ENCODE peak calls at places on chromosome 13, in five cellular contexts. One of them, this sample, is unnamed.
A peak's percentile ranks its signal among the peaks of the same experiment; 100 is the strongest.

GRCh38 chr13:99830931-99831330 is 140.6 kb downstream of the ZIC5 start:
- DNase-seq in GM23338: peak; percentile 71
- DNase-seq in naive thymus-derived CD4-positive, alpha-beta T cell: no peak
- DNase-seq in ascending aorta: no peak
- DNase-seq in substantia nigra: no peak
- DNase-seq in this sample: no peak

GRCh38 chr13:60348097-60348496 is 48.9 kb upstream of the TDRD3 start:
- DNase-seq in GM23338: no peak
- DNase-seq in naive thymus-derived CD4-positive, alpha-beta T cell: no peak
- DNase-seq in ascending aorta: no peak
- DNase-seq in substantia nigra: no peak
- DNase-seq in this sample: no peak

GRCh38 chr13:52096062-52096461 is 32.8 kb downstream of the NEK5 start:
- DNase-seq in GM23338: no peak
- DNase-seq in naive thymus-derived CD4-positive, alpha-beta T cell: no peak
- DNase-seq in ascending aorta: no peak
- DNase-seq in substantia nigra: no peak
- DNase-seq in this sample: no peak

GRCh38 chr13:113736258-113736731 is 22.7 kb upstream of the TMEM255B start:
- DNase-seq in GM23338: no peak
- DNase-seq in naive thymus-derived CD4-positive, alpha-beta T cell: no peak
- DNase-seq in ascending aorta: no peak
- DNase-seq in substantia nigra: no peak
- DNase-seq in this sample: peak; percentile 43

GRCh38 chr13:90618133-90618532 is 729.4 kb upstream of the MIR17HG start:
- DNase-seq in GM23338: peak; percentile 33
- DNase-seq in naive thymus-derived CD4-positive, alpha-beta T cell: no peak
- DNase-seq in ascending aorta: no peak
- DNase-seq in substantia nigra: no peak
- DNase-seq in this sample: no peak

GRCh38 chr13:36920612-36921185 is 661 bp upstream of the SMAD9 start:
- DNase-seq in GM23338: peak; percentile 38
- DNase-seq in naive thymus-derived CD4-positive, alpha-beta T cell: no peak
- DNase-seq in ascending aorta: no peak
- DNase-seq in substantia nigra: no peak
- DNase-seq in this sample: no peak

GRCh38 chr13:27481766-27482165 is 31.4 kb upstream of the MTIF3 start:
- DNase-seq in GM23338: peak; percentile 90
- DNase-seq in naive thymus-derived CD4-positive, alpha-beta T cell: no peak
- DNase-seq in ascending aorta: peak; percentile 63
- DNase-seq in substantia nigra: no peak
- DNase-seq in this sample: peak; percentile 28

GRCh38 chr13:40589285-40590109 is 76.9 kb downstream of the FOXO1 start:
- DNase-seq in GM23338: no peak
- DNase-seq in naive thymus-derived CD4-positive, alpha-beta T cell: no peak
- DNase-seq in ascending aorta: peak; percentile 74
- DNase-seq in substantia nigra: peak; percentile 22
- DNase-seq in this sample: no peak

GRCh38 chr13:77555246-77555645 is 19.7 kb downstream of the SCEL start:
- DNase-seq in GM23338: no peak
- DNase-seq in naive thymus-derived CD4-positive, alpha-beta T cell: no peak
- DNase-seq in ascending aorta: no peak
- DNase-seq in substantia nigra: no peak
- DNase-seq in this sample: no peak

GRCh38 chr13:25213716-25214115 is 41.6 kb upstream of the AMER2 start:
- DNase-seq in GM23338: no peak
- DNase-seq in naive thymus-derived CD4-positive, alpha-beta T cell: no peak
- DNase-seq in ascending aorta: peak; percentile 57
- DNase-seq in substantia nigra: no peak
- DNase-seq in this sample: no peak

GRCh38 chr13:30907167-30907761 is 1.2 kb downstream of the MEDAG start:
- DNase-seq in GM23338: no peak
- DNase-seq in naive thymus-derived CD4-positive, alpha-beta T cell: no peak
- DNase-seq in ascending aorta: peak; percentile 75
- DNase-seq in substantia nigra: no peak
- DNase-seq in this sample: no peak

GRCh38 chr13:75549262-75550158 is at the start of gene UCHL3:
- DNase-seq in GM23338: peak; percentile 98
- DNase-seq in naive thymus-derived CD4-positive, alpha-beta T cell: peak; percentile 99
- DNase-seq in ascending aorta: peak; percentile 97
- DNase-seq in substantia nigra: peak; percentile 79
- DNase-seq in this sample: peak; percentile 97

GRCh38 chr13:73913043-73913740 is 221.0 kb downstream of the KLF12 start:
- DNase-seq in GM23338: no peak
- DNase-seq in naive thymus-derived CD4-positive, alpha-beta T cell: no peak
- DNase-seq in ascending aorta: no peak
- DNase-seq in substantia nigra: no peak
- DNase-seq in this sample: no peak

DNA sequence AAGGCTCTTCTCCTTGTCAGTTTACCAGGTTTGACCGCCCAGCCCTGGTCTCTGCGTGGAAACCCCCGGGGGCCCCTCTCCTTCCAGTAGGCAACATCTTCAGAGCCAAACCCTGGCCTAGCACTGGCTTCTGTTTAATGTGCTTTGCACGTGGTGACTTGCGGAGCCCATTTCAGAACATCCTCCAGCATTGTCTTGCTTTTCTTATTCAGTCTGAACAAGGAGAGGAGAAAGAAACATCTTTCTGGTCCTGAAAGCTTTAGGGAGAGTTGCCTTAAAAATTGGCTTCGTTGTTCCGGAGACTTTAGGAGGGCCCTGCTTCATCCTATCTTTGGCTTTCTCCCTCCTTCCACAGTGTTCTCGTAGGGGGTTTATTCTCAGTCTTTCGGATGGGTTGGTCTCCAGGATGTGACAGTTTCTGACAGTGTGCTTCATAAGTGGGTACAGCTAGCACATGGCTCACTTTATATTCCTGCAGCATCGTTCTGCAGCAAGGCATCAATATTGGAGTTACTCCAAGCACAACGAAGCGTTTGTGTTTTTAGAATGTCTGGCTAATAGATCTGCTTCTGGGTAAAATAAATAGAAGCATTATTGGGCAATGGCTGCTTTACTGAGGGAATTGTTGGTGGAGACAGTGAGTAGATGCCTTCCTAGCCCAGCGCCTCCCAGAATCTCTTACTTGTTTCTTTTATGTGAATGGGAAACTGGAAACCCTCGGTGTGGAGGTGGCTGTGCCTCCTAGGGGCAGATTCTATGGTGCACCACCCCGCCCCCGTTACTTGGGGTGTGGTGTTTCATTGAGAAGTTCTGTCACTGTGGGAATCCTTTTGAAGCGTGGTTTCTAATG is 1.8 kb downstream of the FARP1 start:
- DNase-seq in GM23338: peak; percentile 78
- DNase-seq in naive thymus-derived CD4-positive, alpha-beta T cell: no peak
- DNase-seq in ascending aorta: no peak
- DNase-seq in substantia nigra: no peak
- DNase-seq in this sample: no peak
- H3K27ac ChIP-seq in GM23338: no peak overlapping the region
- H3K27ac ChIP-seq in naive thymus-derived CD4-positive, alpha-beta T cell: no peak overlapping the region
- H3K27ac ChIP-seq in ascending aorta: no peak overlapping the region
- H3K27ac ChIP-seq in substantia nigra: no peak overlapping the region
- H3K27ac ChIP-seq in this sample: peak overlapping the region; percentile 78

DNA sequence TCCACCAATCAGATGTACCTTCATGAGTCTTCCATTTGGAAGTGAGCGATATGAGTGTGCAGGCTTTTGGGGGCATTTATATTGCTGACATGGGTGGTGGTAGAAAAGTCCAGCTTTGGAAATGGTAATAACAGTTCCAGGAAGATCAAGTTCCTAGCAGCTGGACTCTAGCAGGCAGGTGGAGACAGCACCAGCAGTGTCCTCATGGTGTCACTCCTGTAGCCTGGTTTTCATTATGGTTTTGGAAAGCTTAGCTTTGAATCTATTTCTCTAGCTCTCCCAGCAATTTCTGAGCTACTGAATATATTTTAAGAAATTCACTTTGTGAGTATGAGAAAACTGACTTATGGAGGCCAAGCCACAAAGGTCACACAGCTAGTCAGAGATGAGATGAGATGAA is 523.2 kb upstream of the HTR2A start:
- DNase-seq in GM23338: no peak
- DNase-seq in naive thymus-derived CD4-positive, alpha-beta T cell: no peak
- DNase-seq in ascending aorta: no peak
- DNase-seq in substantia nigra: no peak
- DNase-seq in this sample: no peak
- H3K27ac ChIP-seq in GM23338: no peak overlapping the region
- H3K27ac ChIP-seq in naive thymus-derived CD4-positive, alpha-beta T cell: no peak overlapping the region
- H3K27ac ChIP-seq in ascending aorta: no peak overlapping the region
- H3K27ac ChIP-seq in substantia nigra: no peak overlapping the region
- H3K27ac ChIP-seq in this sample: no peak overlapping the region

DNA sequence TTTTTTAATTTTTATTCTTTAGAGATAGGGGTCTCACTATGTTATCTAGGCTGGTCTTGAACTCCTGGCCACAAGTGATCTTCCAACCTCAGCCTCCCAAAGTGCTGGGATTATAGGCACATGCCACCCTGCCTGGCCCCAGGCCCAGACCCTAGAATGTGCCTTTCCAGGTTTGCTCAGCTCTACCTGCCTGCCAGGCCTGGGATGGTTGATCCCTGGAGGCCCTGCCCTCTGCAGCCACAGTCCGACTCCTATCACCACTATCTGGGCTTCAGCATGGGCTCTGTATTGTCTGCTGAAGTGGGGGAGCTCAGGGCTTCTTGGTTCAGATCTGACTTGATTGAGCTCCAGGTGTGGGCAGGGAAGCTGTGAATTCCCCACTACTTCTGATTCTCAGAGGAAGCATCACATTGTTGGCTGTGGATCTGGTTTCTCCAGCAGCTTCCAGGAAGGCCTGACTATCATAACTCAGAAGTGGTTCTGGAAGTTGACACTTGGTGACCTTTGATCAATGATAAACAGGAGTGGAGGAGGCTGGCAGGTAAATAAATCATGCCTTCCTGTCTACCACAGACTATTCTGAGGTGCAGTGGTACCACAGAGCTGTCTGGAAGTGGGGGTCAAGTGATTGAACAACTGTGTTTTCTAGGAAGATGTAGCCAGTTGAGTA is 71.9 kb downstream of the OLFM4 start:
- DNase-seq in GM23338: no peak
- DNase-seq in naive thymus-derived CD4-positive, alpha-beta T cell: no peak
- DNase-seq in ascending aorta: no peak
- DNase-seq in substantia nigra: no peak
- DNase-seq in this sample: no peak
- H3K27ac ChIP-seq in GM23338: no peak overlapping the region
- H3K27ac ChIP-seq in naive thymus-derived CD4-positive, alpha-beta T cell: no peak overlapping the region
- H3K27ac ChIP-seq in ascending aorta: no peak overlapping the region
- H3K27ac ChIP-seq in substantia nigra: no peak overlapping the region
- H3K27ac ChIP-seq in this sample: no peak overlapping the region

DNA sequence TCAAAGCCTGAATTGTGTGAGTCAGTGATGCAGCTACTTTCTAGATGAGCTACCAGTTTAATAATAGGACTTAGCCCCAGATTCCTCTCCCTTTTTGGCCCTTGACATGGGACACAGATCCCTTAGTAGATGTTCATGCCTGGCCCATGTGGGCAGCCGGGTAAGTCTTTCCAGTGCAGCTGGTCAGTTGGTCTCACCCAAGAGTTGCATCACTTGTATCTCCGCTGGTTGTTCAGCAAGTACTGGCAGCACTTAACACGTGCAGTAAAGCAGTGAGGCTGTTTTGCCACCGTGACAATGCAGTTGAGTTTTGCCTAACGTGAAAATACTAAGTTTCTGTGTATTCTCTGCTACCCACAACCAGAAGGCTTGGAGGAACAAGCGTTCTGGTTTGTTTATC is 50.1 kb downstream of the ARHGEF7 start:
- DNase-seq in GM23338: no peak
- DNase-seq in naive thymus-derived CD4-positive, alpha-beta T cell: no peak
- DNase-seq in ascending aorta: no peak
- DNase-seq in substantia nigra: no peak
- DNase-seq in this sample: no peak
- H3K27ac ChIP-seq in GM23338: no peak overlapping the region
- H3K27ac ChIP-seq in naive thymus-derived CD4-positive, alpha-beta T cell: no peak overlapping the region
- H3K27ac ChIP-seq in ascending aorta: no peak overlapping the region
- H3K27ac ChIP-seq in substantia nigra: no peak overlapping the region
- H3K27ac ChIP-seq in this sample: no peak overlapping the region

GRCh38 chr13:21074601-21075302 is 13.4 kb upstream of the LATS2 start:
- DNase-seq in GM23338: no peak
- DNase-seq in naive thymus-derived CD4-positive, alpha-beta T cell: no peak
- DNase-seq in ascending aorta: no peak
- DNase-seq in substantia nigra: no peak
- DNase-seq in this sample: no peak

GRCh38 chr13:21077360-21078353 is 16.3 kb upstream of the LATS2 start:
- DNase-seq in GM23338: no peak
- DNase-seq in naive thymus-derived CD4-positive, alpha-beta T cell: no peak
- DNase-seq in ascending aorta: no peak
- DNase-seq in substantia nigra: no peak
- DNase-seq in this sample: no peak

GRCh38 chr13:21078501-21078900 is 17.1 kb upstream of the LATS2 start:
- DNase-seq in GM23338: no peak
- DNase-seq in naive thymus-derived CD4-positive, alpha-beta T cell: no peak
- DNase-seq in ascending aorta: no peak
- DNase-seq in substantia nigra: no peak
- DNase-seq in this sample: no peak

GRCh38 chr13:21076265-21076653 is 14.9 kb upstream of the LATS2 start:
- DNase-seq in GM23338: peak; percentile 53
- DNase-seq in naive thymus-derived CD4-positive, alpha-beta T cell: no peak
- DNase-seq in ascending aorta: no peak
- DNase-seq in substantia nigra: no peak
- DNase-seq in this sample: no peak

GRCh38 chr13:21075303-21076264 is 14.2 kb upstream of the LATS2 start:
- DNase-seq in GM23338: peak; percentile 76
- DNase-seq in naive thymus-derived CD4-positive, alpha-beta T cell: no peak
- DNase-seq in ascending aorta: peak; percentile 74
- DNase-seq in substantia nigra: no peak
- DNase-seq in this sample: peak; percentile 76
- H3K27ac ChIP-seq in GM23338: peak overlapping the region; percentile 43
- H3K27ac ChIP-seq in naive thymus-derived CD4-positive, alpha-beta T cell: no peak overlapping the region
- H3K27ac ChIP-seq in ascending aorta: peak overlapping the region; percentile 81
- H3K27ac ChIP-seq in substantia nigra: no peak overlapping the region
- H3K27ac ChIP-seq in this sample: no peak overlapping the region

This sample was measured in pancreas.